ENCODE peak calls at places on chromosomes 16 and 17, in four cellular contexts. F is BE2C, J is Kasumi-1, Y is SHP77. Q is an unnamed sample.

GRCh38 chr17:72460711-72461110 is 339.9 kb downstream of the SOX9 start:
- DNase-seq in Y (no peak), F (no peak), J (no peak), Q (no peak)

GRCh38 chr17:55889271-55889670 is 138.4 kb downstream of the PCTP start:
- DNase-seq in J (no peak), Y (no peak), F (no peak), Q (no peak)

GRCh38 chr16:28096974-28097373 is 33.5 kb upstream of the GSG1L start:
- DNase-seq in J (no peak), F (no peak), Y (no peak), Q (no peak)

GRCh38 chr16:21301895-21302291 is 23.8 kb upstream of the CRYM start:
- DNase-seq in F (no peak), Y (no peak), J (no peak), Q (no peak)

GRCh38 chr17:79931517-79932309 is 92.5 kb upstream of the CBX4 start:
- DNase-seq in J (no peak), F (no peak), Y (no peak), Q (no peak)

GRCh38 chr17:31869797-31870568 is 10.9 kb upstream of the COPRS start:
- DNase-seq in Y (no peak), J (no peak), F (no peak), Q (no peak)

GRCh38 chr16:15509593-15510520 is 75.5 kb downstream of the BMERB1 start:
- DNase-seq in Y (no peak), J (no peak), F (no peak), Q (no peak)

GRCh38 chr17:29590979-29591736 is 1.7 kb upstream of the GIT1 start:
- DNase-seq in F (peak), Y (peak), J (peak), Q (peak)

GRCh38 chr16:61370564-61370963 is 665.7 kb downstream of the CDH8 start:
- DNase-seq in F (no peak), Y (no peak), J (no peak), Q (no peak)

GRCh38 chr17:67399676-67400075 is 22.6 kb downstream of the PITPNC1 start:
- DNase-seq in J (no peak), Y (no peak), F (no peak), Q (no peak)

GRCh38 chr16:19242987-19243386 is 42.5 kb upstream of the CLEC19A start:
- DNase-seq in F (no peak), Y (no peak), J (no peak), Q (no peak)

GRCh38 chr16:15031179-15031578 is 24.7 kb downstream of the NTAN1 start:
- DNase-seq in J (peak), Y (no peak), F (no peak), Q (no peak)

GRCh38 chr17:78484300-78485159 is 92.7 kb downstream of the DNAH17 start:
- DNase-seq in Y (peak), F (no peak), J (peak), Q (no peak)

GRCh38 chr16:68079616-68080344 is 5.4 kb upstream of the NFATC3 start:
- DNase-seq in F (no peak), Y (no peak), J (peak), Q (no peak)

GRCh38 chr16:68885321-68885720 is 42.0 kb downstream of the TANGO6 start:
- DNase-seq in Y (no peak), J (no peak), F (no peak), Q (no peak)

GRCh38 chr17:45640141-45640850 is 143.8 kb upstream of the CRHR1 start:
- DNase-seq in F (peak), J (no peak), Y (no peak), Q (peak)

GRCh38 chr16:19882641-19883040 is 2.0 kb downstream of the GPRC5B start:
- DNase-seq in J (no peak), Y (no peak), F (no peak), Q (no peak)

GRCh38 chr16:81625544-81626152 is 153.4 kb upstream of the PLCG2 start:
- DNase-seq in J (no peak), Y (no peak), F (no peak), Q (no peak)

GRCh38 chr16:63596716-63597115 is 1525.1 kb downstream of the CDH11 start:
- DNase-seq in J (no peak), F (no peak), Y (no peak), Q (no peak)

GRCh38 chr16:31436221-31437045 is 6.2 kb downstream of the ZNF843 start:
- DNase-seq in F (no peak), J (no peak), Y (no peak), Q (no peak)

GRCh38 chr17:42247734-42248133 is 28.5 kb downstream of the STAT5B start:
- DNase-seq in Y (no peak), F (peak), J (no peak), Q (no peak)

GRCh38 chr17:65446043-65446442 is 115.4 kb downstream of the AXIN2 start:
- DNase-seq in Y (no peak), J (no peak), F (no peak), Q (no peak)

GRCh38 chr17:80065478-80066170 is 29.2 kb downstream of the CCDC40 start:
- DNase-seq in F (no peak), J (no peak), Y (no peak), Q (no peak)

GRCh38 chr16:23914935-23915549 is 79.3 kb downstream of the PRKCB start:
- DNase-seq in Y (no peak), F (no peak), J (no peak), Q (no peak)

GRCh38 chr16:90035902-90036301 is 16.6 kb upstream of the DBNDD1 start:
- DNase-seq in J (no peak), Y (no peak), F (no peak), Q (no peak)

GRCh38 chr17:30567231-30568116 is 90.3 kb downstream of the GOSR1 start:
- DNase-seq in J (no peak), Y (no peak), F (no peak), Q (no peak)

GRCh38 chr17:77140878-77141767 is at the start of gene SEC14L1:
- DNase-seq in F (peak), J (peak), Y (peak), Q (peak)

GRCh38 chr17:42266918-42267766 is 9.0 kb downstream of the STAT5B start:
- DNase-seq in Y (no peak), J (no peak), F (no peak), Q (no peak)

GRCh38 chr17:40818343-40818732 is 4.1 kb downstream of the KRT10 start:
- DNase-seq in Y (no peak), J (no peak), F (no peak), Q (no peak)

GRCh38 chr16:61858996-61859395 is 177.2 kb downstream of the CDH8 start:
- DNase-seq in F (no peak), J (no peak), Y (no peak), Q (no peak)

Q was measured in glutamatergic neuron.